ENCODE peak calls at places on chromosomes 11 and 22, in nine cellular contexts. L is adrenal gland, O is RWPE1, T is fibroblast of lung, P is fibroblast of villous mesenchyme, G is mammary epithelial cell, I is hepatocyte, C is colonic mucosa, A is mucosa of descending colon. S is an unnamed sample.

GRCh38 chr11:2891291-2891690 is 5.7 kb upstream of the CDKN1C start:
- DNase-seq in L (no peak), O (no peak), T (peak), P (no peak), G (no peak), I (no peak), C (no peak), A (peak), S (no peak)

GRCh38 chr22:30044369-30044768 is 35.9 kb upstream of the HORMAD2 start:
- DNase-seq in L (peak), O (peak), T (peak), P (peak), G (peak), I (peak), C (peak), A (no peak), S (peak)

GRCh38 chr11:19821412-19821875 is 108.8 kb downstream of the NAV2 start:
- DNase-seq in L (no peak), O (no peak), T (no peak), P (no peak), G (no peak), I (peak), C (no peak), A (no peak), S (no peak)

GRCh38 chr11:32821517-32821916 is 8.2 kb upstream of the PRRG4 start:
- DNase-seq in L (no peak), O (peak), T (no peak), P (no peak), G (peak), I (no peak), C (no peak), A (no peak), S (no peak)

GRCh38 chr11:10348650-10349280 is 43.9 kb downstream of the ADM start:
- DNase-seq in L (no peak), O (no peak), T (peak), P (peak), G (peak), I (no peak), C (no peak), A (no peak), S (no peak)

GRCh38 chr11:2592559-2593392 is 107.0 kb downstream of the KCNQ1OT1 start:
- DNase-seq in L (peak), O (no peak), T (no peak), P (no peak), G (no peak), I (no peak), C (no peak), A (no peak), S (no peak)

GRCh38 chr11:952406-953385 is 27.0 kb downstream of the AP2A2 start:
- DNase-seq in L (no peak), O (no peak), T (peak), P (peak), G (no peak), I (peak), C (peak), A (no peak), S (peak)

GRCh38 chr22:41782316-41782715 is 18.2 kb upstream of the CCDC134 start:
- DNase-seq in L (no peak), O (no peak), T (no peak), P (no peak), G (no peak), I (no peak), C (no peak), A (no peak), S (peak)

GRCh38 chr11:44130751-44131150 is 35.3 kb downstream of the EXT2 start:
- DNase-seq in L (no peak), O (no peak), T (no peak), P (no peak), G (no peak), I (no peak), C (no peak), A (no peak), S (no peak)

GRCh38 chr11:100980156-100980555 is 149.5 kb downstream of the PGR start:
- DNase-seq in L (no peak), O (no peak), T (peak), P (peak), G (no peak), I (peak), C (no peak), A (no peak), S (no peak)

GRCh38 chr11:93493252-93493897 is 49.8 kb downstream of the SMCO4 start:
- DNase-seq in L (no peak), O (no peak), T (no peak), P (no peak), G (no peak), I (peak), C (peak), A (no peak), S (no peak)

GRCh38 chr11:48167380-48167779 is 49.2 kb upstream of the OR4B1 start:
- DNase-seq in L (no peak), O (no peak), T (no peak), P (no peak), G (no peak), I (no peak), C (no peak), A (no peak), S (no peak)

GRCh38 chr11:125398994-125399638 is 96.9 kb downstream of the FEZ1 start:
- DNase-seq in L (no peak), O (no peak), T (no peak), P (no peak), G (no peak), I (no peak), C (no peak), A (no peak), S (no peak)

GRCh38 chr11:46122955-46123354 is 1.7 kb upstream of the PHF21A start:
- DNase-seq in L (no peak), O (no peak), T (peak), P (no peak), G (peak), I (peak), C (no peak), A (no peak), S (no peak)

GRCh38 chr11:31800398-31801265 is 10.5 kb downstream of the PAX6 start:
- DNase-seq in L (no peak), O (no peak), T (no peak), P (no peak), G (no peak), I (no peak), C (no peak), A (no peak), S (no peak)

GRCh38 chr22:43400449-43400848 is 11.4 kb upstream of the MPPED1 start:
- DNase-seq in L (no peak), O (no peak), T (no peak), P (no peak), G (no peak), I (no peak), C (no peak), A (no peak), S (no peak)

GRCh38 chr22:31313366-31314147 is 21.3 kb upstream of the PIK3IP1 start:
- DNase-seq in L (peak), O (peak), T (peak), P (peak), G (peak), I (peak), C (peak), A (peak), S (peak)

GRCh38 chr22:21947040-21948014 is 5.3 kb downstream of the PPM1F start:
- DNase-seq in L (no peak), O (no peak), T (peak), P (peak), G (peak), I (peak), C (no peak), A (no peak), S (no peak)

GRCh38 chr22:30253205-30253852 is 6.8 kb upstream of the LIF start:
- DNase-seq in L (no peak), O (no peak), T (peak), P (peak), G (no peak), I (peak), C (peak), A (peak), S (peak)

GRCh38 chr11:22163394-22163797 is 29.5 kb upstream of the ANO5 start:
- DNase-seq in L (peak), O (no peak), T (no peak), P (no peak), G (peak), I (no peak), C (no peak), A (no peak), S (peak)

GRCh38 chr11:113721462-113722066 is 15.5 kb upstream of the TMPRSS5 start:
- DNase-seq in L (no peak), O (no peak), T (no peak), P (peak), G (peak), I (no peak), C (no peak), A (no peak), S (no peak)

GRCh38 chr11:128341280-128341679 is 246.1 kb downstream of the ETS1 start:
- DNase-seq in L (no peak), O (no peak), T (no peak), P (no peak), G (no peak), I (no peak), C (no peak), A (no peak), S (no peak)

GRCh38 chr11:121534131-121535093 is 81.6 kb upstream of the SORL1-AS1 start:
- DNase-seq in L (no peak), O (no peak), T (peak), P (peak), G (peak), I (no peak), C (no peak), A (no peak), S (no peak)
- TF ChIP-seq CTCF in L (no peak), O (no peak), T (peak), P (peak), G (no peak), I (peak), C (no peak), A (no peak), S (no peak)

GRCh38 chr11:103241574-103241973 is 132.3 kb downstream of the DYNC2H1 start:
- DNase-seq in L (no peak), O (no peak), T (no peak), P (no peak), G (no peak), I (no peak), C (no peak), A (no peak), S (no peak)
- TF ChIP-seq CTCF in L (no peak), O (no peak), T (no peak), P (no peak), G (no peak), I (no peak), C (no peak), A (no peak), S (no peak)

DNA sequence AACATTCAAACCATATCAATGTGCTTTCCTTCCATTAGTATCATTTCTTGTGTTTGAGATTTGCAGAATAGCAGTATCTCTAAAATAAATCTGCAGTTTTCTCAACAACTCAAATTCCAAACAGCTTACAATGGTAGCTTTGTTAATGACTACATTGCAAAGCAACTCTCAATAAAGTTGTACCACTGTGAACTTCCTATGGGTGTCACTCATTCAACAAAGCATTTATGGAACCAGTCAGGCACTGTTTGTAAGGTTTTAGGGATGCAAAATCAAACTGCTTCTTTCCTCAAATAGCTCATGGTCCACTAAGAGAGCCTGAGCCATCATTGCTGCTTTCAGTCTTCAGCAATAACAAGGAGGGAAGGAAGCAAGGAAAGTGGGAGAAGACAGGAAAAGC is 91.0 kb downstream of the CCDC83 start:
- DNase-seq in L (no peak), O (no peak), T (no peak), P (no peak), G (peak), I (no peak), C (no peak), A (no peak), S (no peak)
- TF ChIP-seq CTCF in L (no peak), O (no peak), T (no peak), P (no peak), G (no peak), I (no peak), C (no peak), A (no peak), S (no peak)

GRCh38 chr22:36144886-36145541 is 15.5 kb downstream of the APOL3 start:
- DNase-seq in L (peak), O (peak), T (peak), P (peak), G (peak), I (peak), C (peak), A (no peak), S (peak)
- TF ChIP-seq CTCF in L (peak), O (peak), T (peak), P (peak), G (peak), I (peak), C (peak), A (peak), S (peak)

GRCh38 chr11:74195828-74196227 is 24.7 kb downstream of the PPME1 start:
- DNase-seq in L (no peak), O (no peak), T (peak), P (no peak), G (peak), I (no peak), C (no peak), A (no peak), S (no peak)
- TF ChIP-seq CTCF in L (no peak), O (no peak), T (no peak), P (no peak), G (no peak), I (no peak), C (no peak), A (no peak), S (no peak)

GRCh38 chr22:35140879-35141745 is 75.2 kb downstream of the ISX start:
- DNase-seq in L (no peak), O (peak), T (no peak), P (no peak), G (no peak), I (peak), C (peak), A (no peak), S (peak)
- TF ChIP-seq CTCF in L (no peak), O (no peak), T (no peak), P (no peak), G (no peak), I (peak), C (peak), A (peak), S (peak)

S was measured in transverse colon.